ENCODE peak calls at places on chromosomes 4 and X, in four cellular contexts. Y is breast epithelium, Z is IMR-90, T is endodermal cell. I is an unnamed sample.

GRCh38 chr4:60724623-60725022 is 475.5 kb upstream of the ADGRL3 start:
- DNase-seq in Y (no peak), Z (peak; percentile 95), T (peak; percentile 62), I (no peak)

GRCh38 chr4:23881674-23882337 is 8.0 kb downstream of the PPARGC1A start:
- DNase-seq in Y (no peak), Z (no peak), T (no peak), I (no peak)

GRCh38 chrX:40423299-40423698 is 157.5 kb upstream of the ATP6AP2 start:
- DNase-seq in Y (no peak), Z (no peak), T (no peak), I (no peak)

GRCh38 chr4:92678292-92678691 is 374.5 kb downstream of the GRID2 start:
- DNase-seq in Y (no peak), Z (no peak), T (no peak), I (no peak)

GRCh38 chr4:40232610-40233009 is 35.8 kb downstream of the RHOH start:
- DNase-seq in Y (no peak), Z (no peak), T (no peak), I (no peak)

GRCh38 chrX:18861436-18861950 is 122.4 kb downstream of the PHKA2 start:
- DNase-seq in Y (no peak), Z (no peak), T (no peak), I (no peak)

GRCh38 chr4:152187693-152188092 is 348.2 kb downstream of the FBXW7 start:
- DNase-seq in Y (no peak), Z (no peak), T (no peak), I (no peak)

GRCh38 chrX:123084797-123085196 is 99.3 kb upstream of the GRIA3 start:
- DNase-seq in Y (no peak), Z (no peak), T (no peak), I (no peak)

GRCh38 chr4:148116264-148116663 is 325.9 kb downstream of the NR3C2 start:
- DNase-seq in Y (no peak), Z (peak; percentile 79), T (no peak), I (no peak)

GRCh38 chr4:13849778-13850177 is 222.3 kb upstream of the BOD1L1 start:
- DNase-seq in Y (no peak), Z (no peak), T (no peak), I (no peak)

GRCh38 chr4:40699648-40700047 is 50.1 kb upstream of the NSUN7 start:
- DNase-seq in Y (no peak), Z (peak; percentile 56), T (no peak), I (no peak)

GRCh38 chrX:22340022-22340616 is 67.4 kb downstream of the CBLL2 start:
- DNase-seq in Y (no peak), Z (no peak), T (no peak), I (no peak)

GRCh38 chr4:637536-637935 is 12.2 kb downstream of the PDE6B start:
- DNase-seq in Y (no peak), Z (no peak), T (peak; percentile 39), I (no peak)

GRCh38 chr4:108693819-108694218 is 43.4 kb downstream of the OSTC start:
- DNase-seq in Y (no peak), Z (peak; percentile 25), T (no peak), I (no peak)

GRCh38 chr4:48603366-48604003 is 113.4 kb downstream of the ZAR1 start:
- DNase-seq in Y (no peak), Z (no peak), T (no peak), I (no peak)

GRCh38 chr4:6332042-6332668 is 62.5 kb downstream of the WFS1 start:
- DNase-seq in Y (no peak), Z (peak; percentile 15), T (peak; percentile 88), I (no peak)

GRCh38 chrX:26952213-26952612 is 510.9 kb downstream of the PPP4R3C start:
- DNase-seq in Y (no peak), Z (no peak), T (no peak), I (no peak)

GRCh38 chr4:24988776-24989175 is 42.0 kb downstream of the LGI2 start:
- DNase-seq in Y (no peak), Z (peak; percentile 51), T (peak; percentile 87), I (peak; percentile 32)
- TF ChIP-seq CTCF in Y (no peak), Z (peak; percentile 64), T (peak; percentile 83), I (peak; percentile 52)

GRCh38 chr4:140355288-140355687 is 18.2 kb upstream of the SCOC start:
- DNase-seq in Y (no peak), Z (no peak), T (no peak), I (no peak)
- TF ChIP-seq CTCF in Y (no peak), Z (no peak), T (no peak), I (no peak)

GRCh38 chrX:21225643-21226042 is 148.6 kb upstream of the CNKSR2 start:
- DNase-seq in Y (no peak), Z (no peak), T (no peak), I (no peak)
- TF ChIP-seq CTCF in Y (no peak), Z (no peak), T (no peak), I (no peak)

GRCh38 chr4:101667348-101667747 is 123.2 kb upstream of the BANK1 start:
- DNase-seq in Y (no peak), Z (no peak), T (no peak), I (no peak)

GRCh38 chr4:101669138-101669831 is 121.2 kb upstream of the BANK1 start:
- DNase-seq in Y (no peak), Z (no peak), T (no peak), I (no peak)

GRCh38 chr4:101670370-101670769 is 120.2 kb upstream of the BANK1 start:
- DNase-seq in Y (no peak), Z (no peak), T (no peak), I (no peak)

GRCh38 chr4:101669832-101670188 is 120.7 kb upstream of the BANK1 start:
- DNase-seq in Y (no peak), Z (no peak), T (no peak), I (no peak)

GRCh38 chr4:101670897-101671296 is 119.6 kb upstream of the BANK1 start:
- DNase-seq in Y (no peak), Z (no peak), T (no peak), I (no peak)
- TF ChIP-seq CTCF in Y (no peak), Z (no peak), T (no peak), I (no peak)

DNA sequence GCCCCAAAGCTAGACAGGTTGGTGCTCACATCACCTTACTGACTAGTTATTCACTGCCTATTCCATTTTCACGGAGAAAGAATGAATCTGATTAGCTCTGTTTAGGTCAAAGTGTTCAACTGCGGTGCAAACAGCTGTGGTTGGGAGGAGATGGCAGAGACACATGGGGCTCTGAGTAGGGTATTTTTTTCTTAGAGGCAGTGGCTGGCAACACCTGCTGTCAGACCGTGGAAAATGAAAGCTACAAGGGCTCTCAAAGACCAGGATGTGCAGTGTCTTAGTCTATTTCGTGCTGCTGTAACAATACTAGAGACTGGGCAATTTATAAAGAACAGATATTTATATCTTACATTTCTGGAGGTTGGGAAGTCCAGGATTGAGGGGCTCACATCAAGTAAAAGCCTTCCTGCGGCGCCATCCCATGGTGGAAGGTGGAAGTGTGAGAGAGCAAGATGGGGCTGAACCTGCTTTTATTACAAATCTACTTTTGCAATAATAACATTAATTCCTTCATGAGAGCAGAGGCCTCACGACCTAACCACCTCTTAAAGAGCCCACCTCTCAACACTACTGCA is 10.6 kb downstream of the NYX start:
- DNase-seq in Y (no peak), Z (no peak), T (peak; percentile 78), I (no peak)
- TF ChIP-seq CTCF in Y (no peak), Z (peak; percentile 27), T (peak; percentile 61), I (peak; percentile 16)

GRCh38 chr4:177051473-177052060 is 258.1 kb upstream of the NEIL3 start:
- DNase-seq in Y (no peak), Z (peak; percentile 9), T (peak; percentile 76), I (no peak)
- TF ChIP-seq CTCF in Y (no peak), Z (peak; percentile 35), T (peak; percentile 84), I (peak; percentile 42)

GRCh38 chr4:72424006-72424405 is 145.0 kb downstream of the ADAMTS3 start:
- DNase-seq in Y (no peak), Z (no peak), T (no peak), I (no peak)
- TF ChIP-seq CTCF in Y (no peak), Z (no peak), T (no peak), I (no peak)

GRCh38 chr4:73257995-73258667 is 467 bp downstream of the ANKRD17 start:
- DNase-seq in Y (no peak), Z (peak; percentile 32), T (no peak), I (no peak)
- TF ChIP-seq CTCF in Y (no peak), Z (peak; percentile 34), T (peak; percentile 54), I (no peak)